ENCODE peak calls at places on chromosome 1, in nine cellular contexts. L is AG04449, W is EL, K is left ventricle myocardium superior, J is NCI-H1436, F is ureter, E is foreskin melanocyte, I is frontal cortex, B is SJCRH30. Q is an unnamed sample.

GRCh38 chr1:81484284-81484683 is 316.4 kb upstream of the ADGRL2 start:
- DNase-seq in L (no peak), J (no peak), W (no peak), I (no peak), E (no peak), F (no peak), K (no peak), B (no peak), Q (peak)

GRCh38 chr1:242449211-242449610 is 75.3 kb downstream of the PLD5 start:
- DNase-seq in I (no peak), F (no peak), E (no peak), K (no peak), J (peak), W (no peak), L (no peak), B (peak), Q (peak)

GRCh38 chr1:10759413-10760200 is 36.8 kb downstream of the CASZ1 start:
- DNase-seq in J (no peak), F (no peak), W (no peak), E (no peak), K (no peak), B (no peak), L (no peak), I (no peak), Q (no peak)

GRCh38 chr1:112083487-112083886 is 94.0 kb upstream of the KCND3 start:
- DNase-seq in B (peak), L (no peak), K (no peak), E (no peak), W (no peak), F (no peak), I (no peak), J (no peak), Q (no peak)

GRCh38 chr1:147622731-147623130 is 47.6 kb downstream of the ACP6 start:
- DNase-seq in W (no peak), E (no peak), F (no peak), J (no peak), I (no peak), B (no peak), K (no peak), L (peak), Q (no peak)

GRCh38 chr1:53481456-53481855 is 22.3 kb downstream of the DMRTB1 start:
- DNase-seq in E (no peak), B (no peak), F (no peak), W (no peak), J (no peak), K (no peak), I (no peak), L (no peak), Q (no peak)

GRCh38 chr1:236710328-236710892 is 24.1 kb downstream of the ACTN2 start:
- DNase-seq in E (no peak), K (no peak), B (no peak), L (no peak), W (no peak), F (no peak), I (no peak), J (no peak), Q (no peak)

GRCh38 chr1:118396279-118396678 is 211.3 kb upstream of the SPAG17 start:
- DNase-seq in I (no peak), L (no peak), B (no peak), F (no peak), J (no peak), E (no peak), K (no peak), W (no peak), Q (no peak)

GRCh38 chr1:167516404-167517388 is 1.6 kb downstream of the CD247 start:
- DNase-seq in L (no peak), K (no peak), B (peak), I (no peak), E (no peak), W (no peak), F (no peak), J (no peak), Q (no peak)

GRCh38 chr1:37752213-37752582 is 12.7 kb downstream of the EPHA10 start:
- DNase-seq in W (no peak), I (no peak), E (no peak), B (no peak), L (no peak), K (no peak), J (no peak), F (no peak), Q (no peak)

GRCh38 chr1:185532853-185533252 is 201.3 kb upstream of the HMCN1 start:
- DNase-seq in I (no peak), W (no peak), B (no peak), E (no peak), F (no peak), K (no peak), J (no peak), L (no peak), Q (no peak)

GRCh38 chr1:78170845-78171244 is 125.1 kb downstream of the GIPC2 start:
- DNase-seq in F (no peak), I (no peak), L (no peak), W (no peak), K (no peak), B (no peak), E (no peak), J (no peak), Q (no peak)

GRCh38 chr1:212984522-212985291 is 31.0 kb downstream of the ANGEL2 start:
- DNase-seq in K (no peak), E (no peak), I (no peak), W (no peak), J (no peak), F (no peak), B (no peak), L (no peak), Q (no peak)

GRCh38 chr1:215543191-215543606 is 23.9 kb upstream of the KCTD3 start:
- DNase-seq in K (no peak), L (no peak), E (peak), F (no peak), W (peak), I (no peak), J (no peak), B (no peak), Q (no peak)

GRCh38 chr1:221565718-221566117 is 176.2 kb downstream of the DUSP10 start:
- DNase-seq in W (no peak), B (peak), J (no peak), K (peak), L (no peak), I (no peak), F (no peak), E (no peak), Q (no peak)

GRCh38 chr1:3319874-3320245 is 134.6 kb upstream of the ARHGEF16 start:
- DNase-seq in L (no peak), F (peak), K (peak), E (peak), I (no peak), W (peak), J (peak), B (peak), Q (peak)

GRCh38 chr1:17633654-17634053 is 94.2 kb downstream of the ARHGEF10L start:
- DNase-seq in J (no peak), L (peak), E (no peak), W (peak), I (no peak), B (no peak), F (no peak), K (peak), Q (no peak)

GRCh38 chr1:225886159-225887029 is 2.6 kb downstream of the LEFTY1 start:
- DNase-seq in I (no peak), K (no peak), F (no peak), B (no peak), W (no peak), J (no peak), E (no peak), L (no peak), Q (no peak)

GRCh38 chr1:7050751-7051665 is 265.8 kb downstream of the CAMTA1 start:
- DNase-seq in L (no peak), E (no peak), B (no peak), W (no peak), K (no peak), J (no peak), F (no peak), I (no peak), Q (no peak)

GRCh38 chr1:181135462-181135781 is 46.9 kb downstream of the IER5 start:
- DNase-seq in E (no peak), I (no peak), W (peak), J (no peak), K (no peak), B (peak), L (no peak), F (no peak), Q (peak)

GRCh38 chr1:228804640-228805413 is 69.5 kb downstream of the RHOU start:
- DNase-seq in J (no peak), I (no peak), W (no peak), K (no peak), E (no peak), F (peak), L (no peak), B (no peak), Q (no peak)

GRCh38 chr1:2466270-2466665 is 9.8 kb upstream of the PLCH2 start:
- DNase-seq in B (no peak), I (no peak), J (no peak), L (no peak), K (no peak), W (no peak), E (no peak), F (no peak), Q (no peak)